ENCODE peak calls at places on chromosomes 4 and X, in seven cellular contexts. T is upper lobe of right lung, Z is PC-3, L is IMR-90, B is upper lobe of left lung, F is PC-9, D is cardiac fibroblast. N is an unnamed sample.

GRCh38 chrX:108020631-108021030 is 24.2 kb upstream of the VSIG1 start:
- DNase-seq in D (peak), Z (peak), F (no peak), B (no peak), T (no peak), L (peak), N (no peak)

GRCh38 chrX:130196453-130196852 is 24.7 kb downstream of the RAB33A start:
- DNase-seq in Z (no peak), F (no peak), D (no peak), L (no peak), T (no peak), B (no peak), N (no peak)

GRCh38 chr4:147707892-147708672 is 23.8 kb upstream of the ARHGAP10 start:
- DNase-seq in B (peak), F (no peak), L (peak), Z (peak), D (peak), T (no peak), N (no peak)

GRCh38 chrX:153687121-153688039 is at the start of gene SLC6A8:
- DNase-seq in L (peak), D (peak), Z (peak), B (peak), T (peak), F (no peak), N (peak)

GRCh38 chr4:156774422-156774821 is 197.2 kb downstream of the PDGFC start:
- DNase-seq in D (peak), L (peak), Z (peak), F (no peak), T (peak), B (no peak), N (no peak)

GRCh38 chrX:54695231-54695630 is 102.8 kb downstream of the ITIH6 start:
- DNase-seq in L (peak), D (peak), F (no peak), Z (peak), T (no peak), B (no peak), N (no peak)

GRCh38 chr4:2008671-2008920 is 178 bp downstream of the NELFA start:
- DNase-seq in D (no peak), Z (no peak), F (no peak), L (no peak), B (no peak), T (no peak), N (no peak)

GRCh38 chrX:136694491-136695087 is 46.6 kb downstream of the CD40LG start:
- DNase-seq in T (no peak), B (no peak), Z (peak), F (peak), D (peak), L (peak), N (no peak)

GRCh38 chr4:153781717-153782416 is 7.0 kb downstream of the SFRP2 start:
- DNase-seq in D (peak), F (no peak), L (peak), T (no peak), B (no peak), Z (peak), N (no peak)

GRCh38 chrX:48971325-48972213 is at the start of gene KCND1:
- DNase-seq in L (peak), D (peak), Z (no peak), B (no peak), T (no peak), F (no peak), N (no peak)

GRCh38 chr4:5881340-5881739 is 11.5 kb downstream of the CRMP1 start:
- DNase-seq in L (peak), F (no peak), Z (peak), D (no peak), B (no peak), T (no peak), N (no peak)

GRCh38 chr4:37891221-37892159 is 606 bp downstream of the TBC1D1 start:
- DNase-seq in B (peak), D (peak), Z (no peak), T (no peak), L (peak), F (no peak), N (peak)

GRCh38 chrX:132046533-132046932 is 23.4 kb downstream of the STK26 start:
- DNase-seq in F (no peak), L (no peak), Z (no peak), T (no peak), B (no peak), D (no peak), N (no peak)

GRCh38 chrX:152903589-152903988 is 5.7 kb downstream of the ZNF185 start:
- DNase-seq in D (no peak), T (peak), F (no peak), B (no peak), Z (no peak), L (no peak), N (no peak)

GRCh38 chrX:1851527-1851926 is 236.7 kb downstream of the ASMT start:
- DNase-seq in F (no peak), Z (no peak), T (peak), D (no peak), B (no peak), L (no peak), N (no peak)

GRCh38 chr4:9146967-9147366 is 23.2 kb upstream of the FAM90A26 start:
- DNase-seq in Z (no peak), B (no peak), D (no peak), F (no peak), T (no peak), L (no peak), N (no peak)

GRCh38 chr4:47836655-47837581 is 949 bp downstream of the CORIN start:
- DNase-seq in T (peak), Z (peak), B (peak), D (peak), L (peak), F (peak), N (peak)

GRCh38 chr4:48360285-48360965 is 19.1 kb downstream of the SLAIN2 start:
- DNase-seq in L (peak), Z (no peak), F (no peak), B (no peak), T (no peak), D (peak), N (no peak)

GRCh38 chr4:31100551-31100950 is 380.4 kb downstream of the PCDH7 start:
- DNase-seq in F (no peak), T (no peak), B (no peak), D (no peak), Z (no peak), L (peak), N (no peak)

GRCh38 chrX:148133099-148133725 is 152.1 kb downstream of the FMR1NB start:
- DNase-seq in Z (no peak), D (peak), B (no peak), F (no peak), L (no peak), T (no peak), N (no peak)

GRCh38 chr4:126661194-126661593 is 971.6 kb upstream of the INTU start:
- DNase-seq in T (no peak), Z (no peak), D (no peak), F (no peak), B (no peak), L (peak), N (no peak)

GRCh38 chrX:47093248-47093647 is 15.0 kb downstream of the RGN start:
- DNase-seq in Z (peak), F (no peak), T (no peak), B (no peak), D (peak), L (peak), N (no peak)

GRCh38 chr4:153528705-153529493 is 62.7 kb downstream of the TMEM131L start:
- DNase-seq in Z (no peak), F (no peak), B (no peak), D (no peak), L (no peak), T (no peak), N (no peak)

GRCh38 chr4:184802203-184803015 is 23.4 kb downstream of the ACSL1 start:
- DNase-seq in Z (no peak), F (no peak), L (peak), B (peak), T (no peak), D (no peak), N (no peak)

GRCh38 chr4:24472514-24473308 is 111.6 kb downstream of the DHX15 start:
- DNase-seq in F (peak), B (peak), D (peak), L (peak), Z (peak), T (peak), N (peak)

GRCh38 chr4:81595798-81596610 is 124.3 kb upstream of the RASGEF1B start:
- DNase-seq in B (no peak), Z (no peak), L (no peak), D (no peak), F (no peak), T (no peak), N (no peak)

GRCh38 chr4:121484633-121485032 is 103.8 kb upstream of the QRFPR start:
- DNase-seq in Z (peak), B (peak), T (peak), L (peak), F (peak), D (peak), N (no peak)
- TF ChIP-seq CTCF in Z (peak), B (peak), T (peak), L (peak), F (peak), D (peak), N (no peak)

GRCh38 chr4:94746746-94747145 is 11.0 kb upstream of the BMPR1B start:
- DNase-seq in Z (no peak), F (no peak), T (no peak), D (peak), B (no peak), L (no peak), N (no peak)
- TF ChIP-seq CTCF in Z (peak), F (no peak), T (no peak), D (peak), B (no peak), L (peak), N (no peak)

GRCh38 chr4:176563591-176563990 is 229.1 kb downstream of the VEGFC start:
- DNase-seq in F (no peak), B (no peak), T (no peak), L (peak), Z (peak), D (peak), N (no peak)
- TF ChIP-seq CTCF in F (no peak), B (no peak), T (no peak), L (no peak), Z (peak), D (peak), N (no peak)

GRCh38 chr4:11426716-11427115 is 2.0 kb downstream of the HS3ST1 start:
- DNase-seq in L (no peak), T (no peak), B (no peak), F (no peak), Z (no peak), D (no peak), N (no peak)

GRCh38 chr4:11424896-11425295 is 3.8 kb downstream of the HS3ST1 start:
- DNase-seq in D (no peak), Z (no peak), F (no peak), L (no peak), T (no peak), B (no peak), N (no peak)

GRCh38 chr4:11426003-11426402 is 2.7 kb downstream of the HS3ST1 start:
- DNase-seq in D (no peak), B (no peak), F (no peak), L (no peak), Z (no peak), T (no peak), N (no peak)

GRCh38 chr4:11423465-11423864 is 5.2 kb downstream of the HS3ST1 start:
- DNase-seq in Z (no peak), D (no peak), F (no peak), B (no peak), T (no peak), L (no peak), N (no peak)

GRCh38 chr4:11424000-11424399 is 4.7 kb downstream of the HS3ST1 start:
- DNase-seq in D (peak), T (no peak), B (no peak), Z (peak), F (no peak), L (peak), N (no peak)
- TF ChIP-seq CTCF in D (peak), T (peak), B (peak), Z (no peak), F (peak), L (no peak), N (peak)

GRCh38 chr4:139167774-139168444 is 9.1 kb downstream of the ELF2 start:
- DNase-seq in B (no peak), F (peak), Z (peak), L (peak), T (no peak), D (peak), N (no peak)
- TF ChIP-seq CTCF in B (peak), F (peak), Z (peak), L (peak), T (peak), D (peak), N (peak)

DNA sequence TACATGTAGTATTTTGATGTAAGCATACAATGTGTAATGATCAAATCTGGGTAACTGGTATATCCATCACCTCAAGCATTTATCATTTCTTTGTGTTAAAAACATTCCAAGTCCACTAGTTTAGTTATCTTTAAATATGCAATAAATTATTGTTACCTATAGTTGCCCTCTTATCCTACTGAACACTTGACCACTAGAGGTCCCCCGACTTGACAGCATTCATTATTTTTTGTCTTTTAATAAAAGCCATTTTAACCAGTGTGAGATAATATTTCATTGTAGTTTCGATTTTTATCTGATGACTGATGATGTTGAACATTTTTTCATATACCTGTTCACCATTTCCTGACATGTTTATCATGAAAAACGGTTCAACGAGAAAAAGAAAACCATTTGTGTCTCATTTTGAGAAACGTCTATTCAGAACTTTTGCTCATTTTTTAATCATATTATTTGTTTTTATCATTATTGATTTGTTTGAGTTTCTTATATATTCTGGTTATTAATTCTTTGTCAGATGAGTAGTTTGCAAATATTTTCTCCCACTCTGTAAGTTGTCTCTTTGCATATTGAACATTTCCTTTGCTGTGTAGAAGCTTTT is 199.0 kb upstream of the CXXC4 start:
- DNase-seq in B (no peak), Z (peak), T (no peak), D (peak), L (peak), F (no peak), N (no peak)
- TF ChIP-seq CTCF in B (peak), Z (peak), T (peak), D (peak), L (peak), F (peak), N (no peak)

GRCh38 chr4:53616219-53616618 is 24.9 kb upstream of the LNX1 start:
- DNase-seq in F (no peak), Z (no peak), B (no peak), L (no peak), D (no peak), T (no peak), N (no peak)

GRCh38 chr4:53618321-53618720 is 27.0 kb upstream of the LNX1 start:
- DNase-seq in L (no peak), B (no peak), T (no peak), D (no peak), F (no peak), Z (no peak), N (no peak)

GRCh38 chr4:53613428-53613827 is 22.1 kb upstream of the LNX1 start:
- DNase-seq in F (no peak), Z (no peak), L (no peak), B (no peak), D (no peak), T (no peak), N (no peak)

GRCh38 chr4:53617101-53617680 is 25.9 kb upstream of the LNX1 start:
- DNase-seq in L (peak), T (no peak), D (no peak), F (no peak), B (no peak), Z (no peak), N (no peak)

DNA sequence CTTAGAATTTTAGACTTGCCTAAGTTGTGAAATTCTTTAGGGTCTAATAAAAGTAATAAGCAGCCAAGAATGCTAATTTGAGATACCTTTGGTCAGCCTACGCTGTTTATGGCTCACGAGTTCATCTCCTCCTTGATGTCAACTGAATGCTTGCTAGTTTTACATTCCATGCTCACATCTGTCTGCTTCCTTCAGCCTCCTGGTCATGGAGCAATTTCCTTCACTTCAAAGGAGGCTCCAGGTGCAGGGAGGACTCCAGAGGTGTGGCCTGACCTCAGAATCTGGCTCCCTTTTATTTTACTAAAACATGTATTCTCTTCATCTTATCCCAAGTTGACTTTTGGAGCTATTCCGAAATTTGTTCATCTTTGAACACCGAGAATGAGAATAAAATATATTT is 23.3 kb upstream of the LNX1 start:
- DNase-seq in F (no peak), D (no peak), Z (peak), B (no peak), T (no peak), L (no peak), N (no peak)
- TF ChIP-seq CTCF in F (peak), D (no peak), Z (peak), B (no peak), T (peak), L (no peak), N (no peak)

N was measured in mesothelial cell of epicardium.